ENCODE peak calls at places on chromosomes 2 and 18, in five cellular contexts. W is NCI-H146, U is T-cell, N is AG08395, Q is C1 segment of cervical spinal cord. H is an unnamed sample.
A peak's percentile ranks its signal among the peaks of the same experiment; 100 is the strongest.

GRCh38 chr2:230160112-230160660 is 59.6 kb downstream of the SP110 start:
- DNase-seq in W (peak; percentile 8), U (peak; percentile 53), N (peak; percentile 78), Q (no peak), H (peak; percentile 51)

GRCh38 chr18:74633652-74634352 is 36.1 kb downstream of the ZNF407 start:
- DNase-seq in W (no peak), U (no peak), N (no peak), Q (no peak), H (no peak)

GRCh38 chr18:68800075-68800474 is 2.2 kb downstream of the CCDC102B start:
- DNase-seq in W (no peak), U (no peak), N (no peak), Q (no peak), H (no peak)

GRCh38 chr18:14189858-14190257 is 57.6 kb upstream of the ZNF519 start:
- DNase-seq in W (no peak), U (no peak), N (no peak), Q (no peak), H (no peak)

GRCh38 chr2:43266692-43267091 is 40.3 kb upstream of the ZFP36L2 start:
- DNase-seq in W (no peak), U (no peak), N (no peak), Q (no peak), H (peak; percentile 34)

GRCh38 chr18:50161806-50162205 is 33.1 kb downstream of the MYO5B start:
- DNase-seq in W (no peak), U (no peak), N (no peak), Q (no peak), H (no peak)

GRCh38 chr2:178414266-178415247 is 36.4 kb downstream of the PRKRA start:
- DNase-seq in W (peak; percentile 93), U (peak; percentile 76), N (peak; percentile 92), Q (peak; percentile 10), H (peak; percentile 89)

GRCh38 chr2:28717339-28717758 is 34.3 kb upstream of the PPP1CB start:
- DNase-seq in W (no peak), U (no peak), N (peak; percentile 78), Q (no peak), H (no peak)

GRCh38 chr2:50963734-50964133 is 68.2 kb downstream of the NRXN1 start:
- DNase-seq in W (no peak), U (no peak), N (no peak), Q (no peak), H (no peak)

GRCh38 chr2:57965219-57965618 is 81.4 kb upstream of the VRK2 start:
- DNase-seq in W (no peak), U (no peak), N (no peak), Q (no peak), H (no peak)

GRCh38 chr2:63661076-63661475 is 72.3 kb downstream of the MDH1 start:
- DNase-seq in W (no peak), U (no peak), N (peak; percentile 73), Q (no peak), H (no peak)

GRCh38 chr2:39796130-39796529 is 17.1 kb upstream of the THUMPD2 start:
- DNase-seq in W (no peak), U (no peak), N (no peak), Q (no peak), H (no peak)

GRCh38 chr2:10781746-10782145 is 30.8 kb downstream of the PDIA6 start:
- DNase-seq in W (no peak), U (no peak), N (no peak), Q (no peak), H (no peak)

GRCh38 chr2:102313025-102313424 is 1.7 kb downstream of the IL1RL1 start:
- DNase-seq in W (no peak), U (no peak), N (peak; percentile 13), Q (no peak), H (no peak)

GRCh38 chr18:49168281-49168680 is 217.5 kb upstream of the SMAD7 start:
- DNase-seq in W (peak; percentile 64), U (no peak), N (no peak), Q (no peak), H (peak; percentile 12)

GRCh38 chr18:7467708-7468466 is 99.2 kb upstream of the PTPRM start:
- DNase-seq in W (peak; percentile 8), U (no peak), N (no peak), Q (no peak), H (no peak)

GRCh38 chr2:169705927-169706326 is 11.7 kb downstream of the PHOSPHO2 start:
- DNase-seq in W (no peak), U (no peak), N (peak; percentile 6), Q (no peak), H (no peak)

GRCh38 chr2:1543776-1544477 is 130.7 kb downstream of the TPO start:
- DNase-seq in W (no peak), U (no peak), N (no peak), Q (no peak), H (no peak)

GRCh38 chr18:35519148-35519899 is 21.6 kb upstream of the INO80C start:
- DNase-seq in W (no peak), U (no peak), N (no peak), Q (no peak), H (no peak)

GRCh38 chr2:47530105-47530504 is 127.1 kb downstream of the MSH2 start:
- DNase-seq in W (no peak), U (no peak), N (no peak), Q (no peak), H (no peak)

GRCh38 chr18:42574871-42575270 is 540.6 kb downstream of the RIT2 start:
- DNase-seq in W (peak; percentile 98), U (no peak), N (no peak), Q (no peak), H (no peak)

GRCh38 chr18:76658627-76659026 is 163.6 kb upstream of the ZNF516 start:
- DNase-seq in W (peak; percentile 79), U (no peak), N (no peak), Q (no peak), H (no peak)

GRCh38 chr2:10375570-10376266 is 72.4 kb downstream of the ODC1 start:
- DNase-seq in W (peak; percentile 94), U (no peak), N (no peak), Q (no peak), H (no peak)

GRCh38 chr2:72041638-72042111 is 106.0 kb downstream of the CYP26B1 start:
- DNase-seq in W (no peak), U (no peak), N (no peak), Q (no peak), H (no peak)

GRCh38 chr2:604826-605524 is 72.2 kb downstream of the TMEM18 start:
- DNase-seq in W (no peak), U (no peak), N (no peak), Q (no peak), H (no peak)

GRCh38 chr2:117272975-117273671 is 541.4 kb upstream of the DDX18 start:
- DNase-seq in W (no peak), U (no peak), N (no peak), Q (no peak), H (no peak)

GRCh38 chr18:79576686-79577351 is 102.8 kb upstream of the CTDP1 start:
- DNase-seq in W (no peak), U (no peak), N (no peak), Q (no peak), H (peak; percentile 92)

GRCh38 chr2:241627675-241628074 is 9.3 kb downstream of the THAP4 start:
- DNase-seq in W (no peak), U (no peak), N (no peak), Q (no peak), H (no peak)

GRCh38 chr18:27605107-27605834 is 420.2 kb upstream of the CHST9 start:
- DNase-seq in W (peak; percentile 78), U (no peak), N (peak; percentile 68), Q (no peak), H (peak; percentile 70)

GRCh38 chr2:231399046-231399852 is 3.7 kb downstream of the B3GNT7 start:
- DNase-seq in W (no peak), U (no peak), N (no peak), Q (no peak), H (no peak)

GRCh38 chr2:165969227-165969626 is 15.7 kb upstream of the TTC21B start:
- DNase-seq in W (no peak), U (no peak), N (no peak), Q (no peak), H (no peak)

GRCh38 chr2:190947711-190948251 is 66.2 kb downstream of the STAT1 start:
- DNase-seq in W (no peak), U (peak; percentile 33), N (peak; percentile 29), Q (no peak), H (no peak)

H was measured in globus pallidus.